ENCODE peak calls at places on chromosomes 3 and 15, in nine cellular contexts. J, N, L, P, A, T, X, S and Y are unnamed samples.

GRCh38 chr15:48481802-48482201 is 150.6 kb downstream of the DUT start:
- DNase-seq in S (no peak), J (no peak), P (no peak), N (no peak), X (no peak), T (no peak), A (peak), L (no peak), Y (no peak)

GRCh38 chr15:62940755-62941361 is 101.7 kb upstream of the TPM1 start:
- DNase-seq in N (peak), A (no peak), P (no peak), X (peak), L (peak), T (no peak), J (peak), S (peak), Y (peak)

GRCh38 chr3:132017137-132017536 is 17.7 kb downstream of the CPNE4 start:
- DNase-seq in L (no peak), J (no peak), N (no peak), S (no peak), T (no peak), X (no peak), A (no peak), P (no peak), Y (no peak)

GRCh38 chr3:168884353-168884903 is 779.1 kb downstream of the MECOM start:
- DNase-seq in X (no peak), A (no peak), J (peak), S (peak), P (no peak), T (no peak), N (peak), L (no peak), Y (peak)

GRCh38 chr3:152638707-152639450 is 196.1 kb upstream of the P2RY1 start:
- DNase-seq in L (no peak), T (no peak), N (peak), X (no peak), A (no peak), P (no peak), S (peak), J (no peak), Y (peak)

GRCh38 chr3:78765671-78766485 is 1001.9 kb downstream of the ROBO1 start:
- DNase-seq in P (no peak), X (no peak), A (no peak), T (no peak), S (no peak), L (no peak), J (no peak), N (no peak), Y (no peak)

GRCh38 chr3:31861839-31862238 is 119.2 kb downstream of the OSBPL10 start:
- DNase-seq in S (no peak), P (no peak), A (no peak), N (no peak), L (no peak), J (no peak), X (no peak), T (no peak), Y (no peak)

GRCh38 chr3:186421946-186422345 is 59.9 kb upstream of the DGKG start:
- DNase-seq in J (no peak), P (no peak), L (no peak), A (no peak), X (no peak), N (peak), S (no peak), T (no peak), Y (no peak)

GRCh38 chr15:41499109-41499851 is 5.6 kb downstream of the ITPKA start:
- DNase-seq in A (no peak), L (no peak), J (no peak), S (no peak), X (no peak), P (no peak), N (no peak), T (no peak), Y (no peak)

GRCh38 chr15:47750030-47750739 is 32.9 kb downstream of the SEMA6D start:
- DNase-seq in P (no peak), L (no peak), N (peak), T (no peak), S (peak), A (no peak), J (peak), X (no peak), Y (no peak)

GRCh38 chr3:129597087-129597791 is 9.2 kb downstream of the PLXND1 start:
- DNase-seq in X (no peak), P (no peak), S (no peak), A (no peak), J (peak), L (peak), T (no peak), N (no peak), Y (peak)

GRCh38 chr3:44680921-44681455 is 31.5 kb upstream of the ZNF502 start:
- DNase-seq in L (no peak), J (no peak), P (no peak), A (no peak), X (no peak), S (no peak), T (no peak), N (no peak), Y (no peak)

GRCh38 chr3:10206166-10206511 is 41.4 kb downstream of the IRAK2 start:
- DNase-seq in P (no peak), A (no peak), X (peak), T (no peak), N (no peak), J (no peak), L (no peak), S (no peak), Y (no peak)

GRCh38 chr3:108669211-108669610 is 79.7 kb downstream of the DZIP3 start:
- DNase-seq in A (no peak), T (no peak), S (no peak), N (no peak), J (no peak), P (no peak), X (no peak), L (no peak), Y (no peak)

GRCh38 chr3:188558343-188559068 is 404.5 kb downstream of the LPP start:
- DNase-seq in A (no peak), L (no peak), N (no peak), T (no peak), X (no peak), J (no peak), S (peak), P (no peak), Y (no peak)

GRCh38 chr3:66885326-66886000 is 112.6 kb upstream of the KBTBD8 start:
- DNase-seq in A (peak), L (no peak), N (peak), T (no peak), J (peak), P (peak), X (no peak), S (peak), Y (no peak)

GRCh38 chr15:51771773-51772172 is 20.4 kb downstream of the TMOD2 start:
- DNase-seq in J (no peak), T (no peak), P (no peak), S (no peak), X (no peak), N (no peak), L (no peak), A (no peak), Y (no peak)

GRCh38 chr15:39275066-39275465 is 305.8 kb upstream of the THBS1 start:
- DNase-seq in N (no peak), S (no peak), X (no peak), J (no peak), A (no peak), P (no peak), L (no peak), T (no peak), Y (no peak)

GRCh38 chr3:140630866-140631265 is 47.0 kb upstream of the TRIM42 start:
- DNase-seq in S (no peak), N (no peak), T (no peak), P (no peak), X (no peak), A (no peak), J (no peak), L (no peak), Y (no peak)

GRCh38 chr15:96020133-96020532 is 310.4 kb upstream of the NR2F2 start:
- DNase-seq in J (no peak), L (no peak), S (no peak), T (no peak), P (no peak), A (no peak), N (no peak), X (no peak), Y (no peak)

GRCh38 chr15:79115461-79115860 is 24.9 kb upstream of the RASGRF1 start:
- DNase-seq in J (no peak), S (no peak), T (no peak), P (no peak), L (no peak), A (no peak), X (no peak), N (no peak), Y (no peak)

GRCh38 chr3:38136272-38136806 is 588 bp downstream of the ACAA1 start:
- DNase-seq in L (no peak), S (peak), T (no peak), X (no peak), J (peak), A (peak), P (no peak), N (peak), Y (no peak)

GRCh38 chr3:160801386-160802118 is 45.5 kb downstream of the PPM1L start:
- DNase-seq in N (no peak), L (peak), X (no peak), T (no peak), S (peak), J (peak), A (no peak), P (no peak), Y (no peak)

GRCh38 chr3:13385373-13385965 is 34.7 kb downstream of the NUP210 start:
- DNase-seq in N (no peak), S (no peak), T (no peak), J (no peak), A (no peak), L (no peak), P (no peak), X (no peak), Y (no peak)

GRCh38 chr15:84725001-84725491 is 9.1 kb upstream of the SEC11A start:
- DNase-seq in J (no peak), N (peak), T (no peak), A (no peak), S (peak), L (no peak), P (no peak), X (no peak), Y (no peak)

GRCh38 chr15:82585072-82585471 is 44.8 kb upstream of the RPS17 start:
- DNase-seq in L (no peak), J (peak), X (no peak), A (peak), P (no peak), T (no peak), N (peak), S (peak), Y (no peak)

GRCh38 chr15:43125095-43125661 is 8.2 kb upstream of the TMEM62 start:
- DNase-seq in J (no peak), T (no peak), A (no peak), P (no peak), X (no peak), N (no peak), S (no peak), L (no peak), Y (no peak)

GRCh38 chr3:51969841-51970240 is 2.6 kb upstream of the PCBP4 start:
- DNase-seq in P (no peak), S (no peak), L (no peak), J (no peak), N (no peak), A (no peak), T (peak), X (no peak), Y (no peak)

GRCh38 chr3:108780235-108780634 is 23.0 kb upstream of the RETNLB start:
- DNase-seq in S (no peak), P (no peak), L (no peak), N (no peak), T (peak), J (no peak), X (no peak), A (peak), Y (no peak)

GRCh38 chr3:122660575-122660974 is 20.1 kb upstream of the PARP14 start:
- DNase-seq in L (no peak), N (no peak), A (peak), X (no peak), S (no peak), P (peak), J (no peak), T (no peak), Y (no peak)

GRCh38 chr3:10353661-10354372 is 32.9 kb upstream of the SEC13 start:
- DNase-seq in N (no peak), P (no peak), X (no peak), A (no peak), J (peak), T (no peak), S (no peak), L (no peak), Y (no peak)

GRCh38 chr3:51620543-51620942 is 50.5 kb upstream of the TEX264 start:
- DNase-seq in P (no peak), X (no peak), T (no peak), N (peak), J (peak), S (peak), A (no peak), L (no peak), Y (no peak)

GRCh38 chr15:100902436-100903190 is 16.5 kb upstream of the LRRK1 start:
- DNase-seq in J (no peak), X (peak), P (no peak), T (no peak), N (peak), L (peak), A (no peak), S (peak), Y (peak)

GRCh38 chr3:120064641-120065040 is 29.6 kb downstream of the GSK3B start:
- DNase-seq in S (no peak), N (no peak), L (no peak), T (no peak), A (no peak), P (no peak), X (no peak), J (peak), Y (no peak)

GRCh38 chr3:183213415-183213814 is 39.6 kb upstream of the B3GNT5 start:
- DNase-seq in P (no peak), L (no peak), T (no peak), N (no peak), A (no peak), J (no peak), X (no peak), S (no peak), Y (no peak)
- H3K4me3 ChIP-seq in P (no peak), L (no peak), T (no peak), N (no peak), A (no peak), J (no peak), X (no peak), S (no peak), Y (no peak)

GRCh38 chr3:195209836-195210551 is 61.0 kb downstream of the XXYLT1 start:
- DNase-seq in S (peak), X (peak), N (no peak), J (peak), P (no peak), L (peak), A (no peak), T (no peak), Y (peak)

GRCh38 chr3:195208183-195208582 is 62.8 kb downstream of the XXYLT1 start:
- DNase-seq in X (no peak), N (no peak), J (no peak), T (no peak), L (no peak), P (no peak), S (no peak), A (no peak), Y (peak)

GRCh38 chr3:195208631-195209030 is 62.3 kb downstream of the XXYLT1 start:
- DNase-seq in L (no peak), S (no peak), A (no peak), P (no peak), X (no peak), T (no peak), J (no peak), N (no peak), Y (peak)

GRCh38 chr3:195207731-195208130 is 63.2 kb downstream of the XXYLT1 start:
- DNase-seq in P (no peak), L (no peak), J (no peak), X (peak), A (no peak), N (no peak), T (no peak), S (peak), Y (peak)

DNA sequence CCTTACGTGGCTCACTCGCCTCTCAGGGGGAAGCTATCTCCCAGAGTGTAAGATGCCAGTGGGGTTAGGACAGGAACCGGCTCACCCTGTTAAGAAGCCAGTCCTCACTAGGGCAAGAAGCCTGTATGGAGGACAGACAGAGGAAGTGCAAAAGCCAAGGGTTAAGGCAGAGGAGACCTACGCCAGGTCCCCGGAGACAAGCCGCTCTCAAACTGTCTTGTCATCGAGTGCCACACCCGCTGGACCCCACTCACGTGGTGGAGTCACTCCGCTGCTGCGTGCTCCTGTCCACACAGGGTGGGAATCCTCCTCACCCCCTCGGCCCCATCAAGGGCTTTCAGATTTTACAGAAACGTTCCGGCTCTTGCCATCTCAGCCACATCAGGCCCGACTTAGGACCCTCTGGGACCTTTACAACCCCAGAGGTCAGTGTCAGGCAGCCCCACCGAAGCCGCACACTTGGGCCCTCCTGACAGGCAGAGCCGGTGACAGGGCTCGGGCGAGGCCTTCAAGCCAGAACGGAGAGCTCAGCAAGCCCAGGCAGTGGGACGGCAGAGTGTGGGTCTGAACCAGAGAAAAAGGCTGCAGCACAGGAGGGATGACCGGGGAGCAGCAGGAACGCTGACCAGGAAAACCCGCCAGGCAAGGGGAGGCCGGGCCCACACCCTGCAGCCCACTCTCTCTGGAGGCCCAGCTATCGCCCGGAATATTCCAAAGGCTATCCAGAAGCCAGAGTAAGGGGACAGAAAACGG is 61.7 kb downstream of the XXYLT1 start:
- DNase-seq in X (no peak), P (no peak), T (no peak), S (peak), J (no peak), A (no peak), N (no peak), L (no peak), Y (peak)
- H3K4me3 ChIP-seq in X (no peak), P (no peak), T (no peak), S (no peak), J (peak), A (no peak), N (no peak), L (peak), Y (no peak)

DNA sequence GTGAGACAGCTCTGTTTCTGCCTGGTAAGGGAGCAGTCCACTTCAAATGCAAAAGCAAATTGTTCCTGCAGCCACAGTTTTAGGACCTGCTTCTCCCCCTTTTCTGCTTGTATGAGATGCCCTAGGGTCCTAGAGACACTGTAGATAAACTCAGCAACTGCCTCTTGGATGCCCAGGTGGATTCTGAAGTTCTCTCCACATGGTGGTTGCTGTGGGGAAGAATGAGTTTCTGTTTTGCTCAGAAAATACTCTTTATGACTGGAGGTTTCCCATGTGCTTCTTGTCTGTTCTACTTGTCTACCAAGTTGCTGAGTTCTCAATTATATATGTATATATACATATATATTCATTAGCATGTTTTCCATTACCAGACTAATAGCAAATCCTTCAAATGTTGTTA is 5.6 kb upstream of the ZNF80 start:
- DNase-seq in A (no peak), N (no peak), L (no peak), S (no peak), X (no peak), P (no peak), T (no peak), J (no peak), Y (no peak)
- H3K4me3 ChIP-seq in A (no peak), N (no peak), L (no peak), S (no peak), X (no peak), P (no peak), T (no peak), J (no peak), Y (no peak)

GRCh38 chr15:33985287-33985686 is 17.0 kb downstream of the CHRM5 start:
- DNase-seq in T (no peak), X (no peak), L (no peak), S (peak), J (peak), P (peak), N (peak), A (peak), Y (no peak)

GRCh38 chr15:33985751-33986150 is 17.5 kb downstream of the CHRM5 start:
- DNase-seq in J (no peak), L (no peak), S (peak), X (no peak), T (no peak), A (no peak), N (peak), P (no peak), Y (no peak)

GRCh38 chr15:33994005-33994615 is 25.8 kb downstream of the CHRM5 start:
- DNase-seq in J (peak), A (peak), X (peak), T (no peak), S (peak), L (no peak), P (peak), N (peak), Y (no peak)

GRCh38 chr15:33987444-33987843 is 19.1 kb downstream of the CHRM5 start:
- DNase-seq in J (no peak), P (no peak), X (no peak), S (no peak), T (no peak), L (no peak), N (no peak), A (no peak), Y (no peak)

GRCh38 chr15:33988384-33988783 is 20.1 kb downstream of the CHRM5 start:
- DNase-seq in N (no peak), P (no peak), A (no peak), S (no peak), L (no peak), T (no peak), J (peak), X (no peak), Y (no peak)
- H3K4me3 ChIP-seq in N (no peak), P (no peak), A (no peak), S (no peak), L (no peak), T (no peak), J (no peak), X (no peak), Y (no peak)